ENCODE peak calls at places on chromosome 14, in six cellular contexts. One of them, this sample, is unnamed.

GRCh38 chr14:103382375-103382774 is 2.8 kb upstream of the MARK3 start:
- DNase-seq in heart left ventricle: no peak
- DNase-seq in HCT116: no peak
- DNase-seq in fibroblast of mammary gland: peak; percentile 76
- DNase-seq in PC-3: no peak
- DNase-seq in body of pancreas: no peak
- DNase-seq in this sample: peak; percentile 91

GRCh38 chr14:91245029-91245428 is 525 bp upstream of the GPR68 start:
- DNase-seq in heart left ventricle: no peak
- DNase-seq in HCT116: no peak
- DNase-seq in fibroblast of mammary gland: no peak
- DNase-seq in PC-3: no peak
- DNase-seq in body of pancreas: no peak
- DNase-seq in this sample: no peak

GRCh38 chr14:21090194-21090939 is 8.1 kb downstream of the ZNF219 start:
- DNase-seq in heart left ventricle: no peak
- DNase-seq in HCT116: no peak
- DNase-seq in fibroblast of mammary gland: no peak
- DNase-seq in PC-3: no peak
- DNase-seq in body of pancreas: peak; percentile 50
- DNase-seq in this sample: no peak

GRCh38 chr14:87869619-87870583 is 123.1 kb downstream of the GALC start:
- DNase-seq in heart left ventricle: no peak
- DNase-seq in HCT116: no peak
- DNase-seq in fibroblast of mammary gland: peak; percentile 93
- DNase-seq in PC-3: peak; percentile 60
- DNase-seq in body of pancreas: no peak
- DNase-seq in this sample: peak; percentile 89

GRCh38 chr14:34843011-34843554 is 32.1 kb downstream of the BAZ1A start:
- DNase-seq in heart left ventricle: no peak
- DNase-seq in HCT116: no peak
- DNase-seq in fibroblast of mammary gland: peak; percentile 89
- DNase-seq in PC-3: peak; percentile 60
- DNase-seq in body of pancreas: no peak
- DNase-seq in this sample: peak; percentile 99

GRCh38 chr14:96393292-96393691 is 1.4 kb downstream of the AK7 start:
- DNase-seq in heart left ventricle: no peak
- DNase-seq in HCT116: no peak
- DNase-seq in fibroblast of mammary gland: no peak
- DNase-seq in PC-3: no peak
- DNase-seq in body of pancreas: no peak
- DNase-seq in this sample: no peak

GRCh38 chr14:74618078-74618952 is 6.3 kb upstream of the LTBP2 start:
- DNase-seq in heart left ventricle: peak; percentile 41
- DNase-seq in HCT116: peak; percentile 88
- DNase-seq in fibroblast of mammary gland: peak; percentile 84
- DNase-seq in PC-3: peak; percentile 93
- DNase-seq in body of pancreas: peak; percentile 76
- DNase-seq in this sample: peak; percentile 88

GRCh38 chr14:63878792-63879191 is 26.0 kb downstream of the SYNE2 start:
- DNase-seq in heart left ventricle: no peak
- DNase-seq in HCT116: no peak
- DNase-seq in fibroblast of mammary gland: no peak
- DNase-seq in PC-3: no peak
- DNase-seq in body of pancreas: no peak
- DNase-seq in this sample: no peak

GRCh38 chr14:32635103-32635719 is 303.5 kb upstream of the NPAS3 start:
- DNase-seq in heart left ventricle: no peak
- DNase-seq in HCT116: no peak
- DNase-seq in fibroblast of mammary gland: peak; percentile 80
- DNase-seq in PC-3: peak; percentile 48
- DNase-seq in body of pancreas: no peak
- DNase-seq in this sample: peak; percentile 45

GRCh38 chr14:104579507-104579906 is at the start of gene C14orf180:
- DNase-seq in heart left ventricle: peak; percentile 88
- DNase-seq in HCT116: no peak
- DNase-seq in fibroblast of mammary gland: no peak
- DNase-seq in PC-3: no peak
- DNase-seq in body of pancreas: peak; percentile 84
- DNase-seq in this sample: no peak

GRCh38 chr14:96889091-96889490 is 91.9 kb downstream of the VRK1 start:
- DNase-seq in heart left ventricle: no peak
- DNase-seq in HCT116: no peak
- DNase-seq in fibroblast of mammary gland: no peak
- DNase-seq in PC-3: no peak
- DNase-seq in body of pancreas: no peak
- DNase-seq in this sample: no peak

GRCh38 chr14:89973234-89973823 is 17.6 kb downstream of the TDP1 start:
- DNase-seq in heart left ventricle: peak; percentile 73
- DNase-seq in HCT116: peak; percentile 35
- DNase-seq in fibroblast of mammary gland: peak; percentile 72
- DNase-seq in PC-3: peak; percentile 72
- DNase-seq in body of pancreas: peak; percentile 69
- DNase-seq in this sample: peak; percentile 74
- TF ChIP-seq CTCF in heart left ventricle: peak; percentile 84
- TF ChIP-seq CTCF in HCT116: peak; percentile 65
- TF ChIP-seq CTCF in fibroblast of mammary gland: peak; percentile 95
- TF ChIP-seq CTCF in PC-3: peak; percentile 90
- TF ChIP-seq CTCF in body of pancreas: peak; percentile 58
- TF ChIP-seq CTCF in this sample: peak; percentile 97

DNA sequence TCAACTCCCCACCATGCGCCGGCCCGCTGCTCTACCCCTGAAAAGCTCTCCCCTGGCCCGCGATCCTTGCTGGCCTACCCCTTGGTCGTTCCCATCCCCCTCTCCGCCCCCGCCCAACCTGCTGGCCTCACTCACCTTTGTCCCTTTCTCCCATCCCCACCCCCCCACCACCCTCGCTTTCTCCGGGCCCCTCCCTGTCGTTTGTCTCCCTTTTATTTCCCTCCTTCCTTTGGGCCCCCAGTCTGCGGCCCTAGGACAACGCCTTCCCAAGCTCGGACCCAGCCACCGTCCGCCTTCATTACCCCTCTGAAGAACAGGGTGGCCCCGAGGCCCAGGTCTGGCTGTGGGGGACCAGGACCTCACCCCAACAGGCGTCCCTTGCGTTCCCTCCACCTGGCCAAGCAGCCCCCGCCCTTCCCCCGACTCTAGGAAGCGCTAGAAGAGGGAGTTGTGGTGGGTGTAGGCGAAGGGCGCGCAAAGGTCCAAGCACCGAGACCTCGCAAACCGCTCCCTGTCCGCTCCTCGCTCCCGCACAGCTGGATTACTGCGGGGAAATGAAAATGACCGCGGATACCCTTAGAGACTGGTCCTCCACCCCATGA is 6.9 kb upstream of the SLC7A7 start:
- DNase-seq in heart left ventricle: no peak
- DNase-seq in HCT116: no peak
- DNase-seq in fibroblast of mammary gland: no peak
- DNase-seq in PC-3: no peak
- DNase-seq in body of pancreas: no peak
- DNase-seq in this sample: no peak
- H3K4me3 ChIP-seq in heart left ventricle: peak overlapping the region; percentile 52
- H3K4me3 ChIP-seq in HCT116: no peak overlapping the region
- H3K4me3 ChIP-seq in fibroblast of mammary gland: peak overlapping the region; percentile 40
- H3K4me3 ChIP-seq in PC-3: no peak overlapping the region
- H3K4me3 ChIP-seq in body of pancreas: no peak overlapping the region
- H3K4me3 ChIP-seq in this sample: peak overlapping the region; percentile 13

GRCh38 chr14:76465651-76466050 is 89.7 kb downstream of the ESRRB start:
- DNase-seq in heart left ventricle: no peak
- DNase-seq in HCT116: no peak
- DNase-seq in fibroblast of mammary gland: no peak
- DNase-seq in PC-3: no peak
- DNase-seq in body of pancreas: no peak
- DNase-seq in this sample: no peak

GRCh38 chr14:76463105-76463504 is 87.2 kb downstream of the ESRRB start:
- DNase-seq in heart left ventricle: no peak
- DNase-seq in HCT116: no peak
- DNase-seq in fibroblast of mammary gland: no peak
- DNase-seq in PC-3: no peak
- DNase-seq in body of pancreas: no peak
- DNase-seq in this sample: no peak

GRCh38 chr14:76462330-76462729 is 86.4 kb downstream of the ESRRB start:
- DNase-seq in heart left ventricle: no peak
- DNase-seq in HCT116: no peak
- DNase-seq in fibroblast of mammary gland: no peak
- DNase-seq in PC-3: no peak
- DNase-seq in body of pancreas: no peak
- DNase-seq in this sample: no peak

GRCh38 chr14:76464856-76465255 is 88.9 kb downstream of the ESRRB start:
- DNase-seq in heart left ventricle: no peak
- DNase-seq in HCT116: no peak
- DNase-seq in fibroblast of mammary gland: no peak
- DNase-seq in PC-3: no peak
- DNase-seq in body of pancreas: no peak
- DNase-seq in this sample: no peak

DNA sequence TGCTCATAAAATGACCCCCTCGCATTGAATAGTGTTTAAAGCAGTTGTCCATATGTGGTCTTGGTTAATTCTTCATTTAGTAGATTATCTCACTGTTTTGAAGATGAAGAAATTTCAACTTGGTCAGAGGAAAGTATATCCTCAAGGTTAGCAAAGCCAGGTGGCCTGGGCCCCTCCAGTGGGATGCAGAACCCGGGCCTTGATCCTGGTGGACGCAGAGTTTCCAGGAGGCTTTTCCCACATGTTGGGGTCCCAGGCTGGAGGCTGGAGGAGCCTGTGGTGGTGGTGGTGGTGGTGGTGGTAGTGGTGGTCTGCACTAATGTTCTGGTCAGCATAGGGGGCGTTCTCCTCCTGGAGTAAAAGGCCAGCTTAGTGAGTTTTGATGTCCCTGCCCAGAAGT is 85.9 kb downstream of the ESRRB start:
- DNase-seq in heart left ventricle: no peak
- DNase-seq in HCT116: no peak
- DNase-seq in fibroblast of mammary gland: no peak
- DNase-seq in PC-3: no peak
- DNase-seq in body of pancreas: no peak
- DNase-seq in this sample: no peak
- TF ChIP-seq CTCF in heart left ventricle: no peak
- TF ChIP-seq CTCF in HCT116: no peak
- TF ChIP-seq CTCF in fibroblast of mammary gland: no peak
- TF ChIP-seq CTCF in PC-3: no peak
- TF ChIP-seq CTCF in body of pancreas: no peak
- TF ChIP-seq CTCF in this sample: no peak

DNA sequence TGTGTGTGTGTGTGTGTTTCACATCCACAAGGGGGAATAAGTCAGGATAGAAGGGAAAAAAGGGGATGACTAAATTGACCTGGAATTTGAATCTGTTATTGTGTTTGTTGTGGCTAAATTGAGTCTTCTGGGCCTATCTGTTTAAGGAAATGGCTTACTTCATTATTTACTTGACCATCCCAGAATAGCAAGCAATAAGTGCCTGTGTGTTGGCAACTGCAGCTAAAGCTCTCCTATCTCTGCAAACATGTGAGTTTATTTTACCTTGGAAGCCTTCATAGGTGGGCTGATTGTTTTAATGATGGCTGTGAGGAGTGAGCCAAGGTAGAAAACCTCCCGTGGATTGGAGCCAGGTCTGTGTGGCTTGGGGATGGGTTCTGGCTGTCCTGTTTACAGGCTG is 85.2 kb downstream of the SLC24A4 start:
- DNase-seq in heart left ventricle: no peak
- DNase-seq in HCT116: no peak
- DNase-seq in fibroblast of mammary gland: peak; percentile 71
- DNase-seq in PC-3: peak; percentile 68
- DNase-seq in body of pancreas: no peak
- DNase-seq in this sample: peak; percentile 28
- H3K4me3 ChIP-seq in heart left ventricle: no peak overlapping the region
- H3K4me3 ChIP-seq in HCT116: no peak overlapping the region
- H3K4me3 ChIP-seq in fibroblast of mammary gland: no peak overlapping the region
- H3K4me3 ChIP-seq in PC-3: no peak overlapping the region
- H3K4me3 ChIP-seq in body of pancreas: no peak overlapping the region
- H3K4me3 ChIP-seq in this sample: no peak overlapping the region

This sample was measured in epithelial cell of esophagus.